ENCODE peak calls at places on chromosomes 3 and 15, in ten cellular contexts. V is left lung; A is endothelial cell; H is NCI-H1092 treated with DMSO at 0.1 percent for 48 hours; I is LoVo; M is stimulated activated CD8-positive, alpha-beta memory T cell treated with anti-CD3 and anti-CD28 coated beads, Interleukin-7, amount 100 ng/mL, for 1 hour; Y is effector memory CD8-positive, alpha-beta T cell; E is neural progenitor cell; C is ovary; D is fibroblast of pulmonary artery. T is an unnamed sample.

GRCh38 chr15:56741541-56741940 is 8.2 kb upstream of the ZNF280D start:
- DNase-seq in D (no peak), A (no peak), Y (no peak), I (no peak), C (no peak), H (no peak), M (no peak), E (no peak), V (no peak), T (no peak)

GRCh38 chr3:134463676-134464611 is 21.8 kb downstream of the ANAPC13 start:
- DNase-seq in M (no peak), H (no peak), E (peak), I (no peak), D (peak), V (no peak), A (peak), C (peak), Y (no peak), T (no peak)

GRCh38 chr3:13714251-13714916 is 165.5 kb downstream of the FBLN2 start:
- DNase-seq in D (no peak), A (no peak), V (no peak), Y (no peak), E (no peak), M (no peak), C (peak), I (no peak), H (no peak), T (no peak)

GRCh38 chr15:41281236-41281635 is 50.2 kb downstream of the CHP1 start:
- DNase-seq in Y (no peak), A (no peak), H (no peak), M (no peak), V (no peak), C (no peak), E (no peak), D (peak), I (no peak), T (no peak)

GRCh38 chr15:22903427-22903826 is 65.0 kb downstream of the NIPA2 start:
- DNase-seq in V (peak), H (no peak), C (no peak), E (no peak), D (no peak), I (no peak), M (no peak), A (no peak), Y (no peak), T (peak)

GRCh38 chr3:55180161-55180560 is 252.3 kb upstream of the LRTM1 start:
- DNase-seq in V (no peak), D (no peak), C (no peak), H (no peak), A (no peak), I (no peak), Y (no peak), E (no peak), M (no peak), T (no peak)

GRCh38 chr3:167406876-167407492 is 26.9 kb upstream of the ZBBX start:
- DNase-seq in D (peak), C (peak), V (no peak), H (peak), A (peak), M (no peak), Y (no peak), I (peak), E (peak), T (peak)

GRCh38 chr3:151709847-151710246 is 23.9 kb upstream of the AADACL2 start:
- DNase-seq in M (no peak), E (no peak), I (no peak), A (no peak), H (no peak), D (peak), C (no peak), Y (no peak), V (no peak), T (no peak)

GRCh38 chr3:131602011-131602779 is 99.4 kb upstream of the MRPL3 start:
- DNase-seq in D (no peak), M (no peak), V (no peak), A (no peak), I (no peak), C (no peak), Y (no peak), H (no peak), E (peak), T (peak)